ENCODE peak calls at places on chromosomes 12 and 14, in four cellular contexts. Z, T, D and R are unnamed samples.

GRCh38 chr12:108826807-108827721 is 30.3 kb downstream of the SSH1 start:
- DNase-seq in Z (no peak), T (no peak), D (no peak), R (no peak)

GRCh38 chr12:67647547-67648305 is 819 bp upstream of the DYRK2 start:
- DNase-seq in Z (peak), T (no peak), D (peak), R (peak)

GRCh38 chr12:115810580-115810979 is 466.9 kb downstream of the MED13L start:
- DNase-seq in Z (no peak), T (no peak), D (no peak), R (no peak)

GRCh38 chr14:98599082-98599481 is 672.9 kb downstream of the BCL11B start:
- DNase-seq in Z (no peak), T (no peak), D (no peak), R (no peak)

GRCh38 chr14:91140672-91141071 is 26.8 kb downstream of the DGLUCY start:
- DNase-seq in Z (peak), T (no peak), D (peak), R (no peak)

GRCh38 chr12:46523446-46523845 is 150.9 kb upstream of the SLC38A2 start:
- DNase-seq in Z (peak), T (no peak), D (no peak), R (no peak)

GRCh38 chr12:106113446-106114083 is 25.2 kb downstream of the NUAK1 start:
- DNase-seq in Z (no peak), T (no peak), D (no peak), R (no peak)

GRCh38 chr14:104600141-104600643 is 4.4 kb downstream of the TMEM179 start:
- DNase-seq in Z (no peak), T (no peak), D (no peak), R (no peak)

DNA sequence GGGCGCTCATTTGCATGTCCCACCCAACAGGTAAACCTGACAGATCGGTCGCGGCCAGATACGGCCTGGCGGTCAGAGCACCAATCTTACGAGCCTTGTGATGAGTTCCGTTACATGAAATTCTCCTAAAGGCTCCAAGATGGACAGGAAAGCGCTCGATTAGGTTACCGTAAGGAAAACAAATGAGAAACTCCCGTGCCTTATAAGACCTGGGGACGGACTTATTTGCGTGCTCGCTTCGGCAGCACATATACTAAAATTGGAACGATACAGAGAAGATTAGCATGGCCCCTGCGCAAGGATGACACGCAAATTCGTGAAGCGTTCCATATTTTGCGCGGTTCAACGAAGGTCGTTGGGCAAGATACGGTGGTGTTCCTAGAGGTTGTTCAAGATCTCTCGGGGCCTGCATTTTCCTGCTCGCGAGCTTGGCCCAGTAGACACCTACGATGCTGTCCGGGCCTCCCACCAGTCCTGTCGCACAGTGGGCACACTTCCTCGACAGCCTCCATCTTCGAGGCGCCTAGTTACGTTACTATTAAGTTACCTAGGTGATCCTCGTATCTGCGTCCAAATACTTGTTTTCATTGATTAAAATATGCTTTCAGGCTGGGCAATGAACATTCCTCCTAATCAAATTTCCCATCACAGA is at the start of gene RNU6-7:
- DNase-seq in Z (peak), T (no peak), D (no peak), R (peak)
- TF ChIP-seq BRCA1 in Z (no peak), T (no peak), D (no peak), R (no peak)

GRCh38 chr12:5434647-5434968 is 2.7 kb downstream of the NTF3 start:
- DNase-seq in Z (no peak), T (no peak), D (no peak), R (no peak)
- TF ChIP-seq BRCA1 in Z (no peak), T (no peak), D (no peak), R (no peak)

DNA sequence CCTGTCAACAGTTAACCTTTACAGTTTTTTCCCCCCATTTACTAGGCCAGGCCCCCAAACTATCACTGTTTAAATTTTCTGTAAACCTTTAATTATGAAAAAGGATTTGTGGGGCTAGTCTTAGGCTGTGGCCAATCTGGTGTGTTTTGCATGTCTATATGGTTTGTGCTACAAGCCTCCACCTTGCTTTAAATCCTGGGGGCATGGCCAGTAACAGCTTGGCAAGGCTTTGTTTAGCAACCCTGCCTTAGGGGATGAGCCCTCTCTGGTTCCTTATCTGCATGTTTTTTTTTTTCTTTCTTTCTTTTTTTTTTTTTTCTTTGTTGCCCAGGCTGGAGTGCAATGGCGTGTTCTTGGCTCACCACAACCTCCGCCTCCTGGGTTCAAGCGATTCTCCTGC is 102.7 kb downstream of the KCNMB4 start:
- DNase-seq in Z (no peak), T (no peak), D (no peak), R (no peak)
- TF ChIP-seq BRCA1 in Z (no peak), T (no peak), D (no peak), R (no peak)

GRCh38 chr12:63150255-63151060 is 543 bp downstream of the AVPR1A start:
- DNase-seq in Z (no peak), T (no peak), D (no peak), R (peak)
- TF ChIP-seq BRCA1 in Z (no peak), T (no peak), D (no peak), R (no peak)

DNA sequence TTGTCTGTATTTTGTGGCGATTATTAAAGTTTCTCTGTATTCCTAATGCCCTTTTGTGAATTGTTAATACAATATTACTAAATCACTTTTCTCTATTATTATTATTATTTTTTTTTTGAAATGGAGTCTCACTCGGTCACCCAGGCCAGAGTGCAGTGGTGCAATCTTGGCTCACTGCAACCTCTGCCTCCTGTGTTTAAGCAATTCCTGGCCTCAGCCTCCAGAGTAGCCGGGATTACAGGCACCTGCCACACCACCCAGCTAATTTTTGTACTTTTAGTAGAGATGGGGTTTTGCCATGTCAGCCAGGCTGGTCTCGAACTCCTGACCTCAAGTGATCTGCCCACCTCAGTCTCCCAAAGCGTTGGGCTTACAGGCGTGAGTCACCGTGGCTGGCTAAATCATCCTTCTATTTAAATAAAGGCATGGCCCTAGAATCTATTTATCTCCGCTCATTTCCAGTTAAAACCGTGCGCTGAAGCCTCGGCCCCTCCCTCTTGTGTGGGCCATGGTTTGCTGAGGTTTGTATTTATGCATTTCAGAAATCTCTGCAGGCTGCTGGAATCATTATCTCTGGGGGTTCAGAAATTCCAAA is 1136.4 kb upstream of the TMEM132C start:
- DNase-seq in Z (no peak), T (no peak), D (no peak), R (no peak)
- TF ChIP-seq BRCA1 in Z (no peak), T (no peak), D (no peak), R (no peak)

GRCh38 chr14:49861581-49861922 is 9.0 kb upstream of the NEMF start:
- DNase-seq in Z (no peak), T (no peak), D (no peak), R (no peak)
- TF ChIP-seq BRCA1 in Z (no peak), T (no peak), D (no peak), R (no peak)

DNA sequence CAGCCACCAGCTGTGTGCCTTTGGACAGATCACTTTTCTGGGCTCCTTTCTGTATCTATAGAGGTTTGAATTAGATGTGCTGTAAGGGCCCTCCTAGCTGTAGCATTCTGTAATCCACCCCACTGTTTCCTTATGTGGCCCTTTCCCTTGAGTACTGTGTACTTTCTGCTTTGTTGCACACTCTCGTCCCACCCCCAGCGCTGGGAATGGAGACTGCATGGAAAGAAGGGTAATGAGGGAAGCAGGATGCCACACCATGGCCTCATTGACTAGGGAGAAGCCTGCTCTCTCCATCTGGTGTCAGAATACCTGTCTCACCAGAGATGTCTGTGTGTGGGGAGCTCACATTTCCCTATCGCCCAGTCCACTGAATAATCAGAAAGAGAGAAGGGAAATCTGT is 13.6 kb upstream of the GALNT16 start:
- DNase-seq in Z (peak), T (no peak), D (no peak), R (no peak)
- TF ChIP-seq BRCA1 in Z (no peak), T (no peak), D (no peak), R (no peak)